ENCODE peak calls at places on chromosomes 6 and 20, in four cellular contexts. A is PC-3, G is SK-N-SH, T is colonic mucosa. B is an unnamed sample.

GRCh38 chr6:157148391-157149323 is 174.7 kb downstream of the TMEM242 start:
- DNase-seq in A (peak; percentile 88), G (peak; percentile 97), T (no peak), B (peak; percentile 97)

GRCh38 chr20:5095454-5095853 is 24.3 kb downstream of the PCNA start:
- DNase-seq in A (no peak), G (no peak), T (no peak), B (no peak)

GRCh38 chr20:54669054-54669390 is 193.6 kb downstream of the DOK5 start:
- DNase-seq in A (no peak), G (no peak), T (no peak), B (no peak)

GRCh38 chr20:14470231-14470894 is 133.0 kb upstream of the FLRT3 start:
- DNase-seq in A (no peak), G (no peak), T (peak; percentile 73), B (no peak)

GRCh38 chr6:66421570-66421969 is 714.5 kb upstream of the EYS start:
- DNase-seq in A (peak; percentile 29), G (no peak), T (no peak), B (no peak)

GRCh38 chr20:32359633-32360332 is 1.7 kb downstream of the ASXL1 start:
- DNase-seq in A (no peak), G (peak; percentile 17), T (peak; percentile 42), B (peak; percentile 32)

GRCh38 chr6:14875678-14876063 is 370.2 kb upstream of the JARID2 start:
- DNase-seq in A (no peak), G (no peak), T (no peak), B (no peak)

GRCh38 chr6:147548930-147549475 is 40.5 kb downstream of the SAMD5 start:
- DNase-seq in A (no peak), G (no peak), T (no peak), B (no peak)

GRCh38 chr20:58698741-58699141 is 6.1 kb downstream of the NPEPL1 start:
- DNase-seq in A (no peak), G (no peak), T (no peak), B (no peak)

GRCh38 chr6:113809818-113810217 is 47.3 kb upstream of the MARCKS start:
- DNase-seq in A (no peak), G (no peak), T (no peak), B (no peak)

GRCh38 chr20:18988701-18989100 is 175.1 kb downstream of the SCP2D1 start:
- DNase-seq in A (no peak), G (no peak), T (no peak), B (no peak)

GRCh38 chr6:41278699-41279405 is 7.6 kb downstream of the TREM1 start:
- DNase-seq in A (peak; percentile 60), G (peak; percentile 64), T (peak; percentile 59), B (peak; percentile 10)

GRCh38 chr6:134746125-134746524 is 203.8 kb downstream of the ALDH8A1 start:
- DNase-seq in A (no peak), G (no peak), T (no peak), B (no peak)

GRCh38 chr20:36121981-36122930 is 32.3 kb upstream of the EPB41L1 start:
- DNase-seq in A (peak; percentile 96), G (no peak), T (peak; percentile 95), B (no peak)

GRCh38 chr6:66478705-66479104 is 771.7 kb upstream of the EYS start:
- DNase-seq in A (no peak), G (no peak), T (no peak), B (no peak)

GRCh38 chr6:132673376-132674094 is 14.6 kb upstream of the TAAR1 start:
- DNase-seq in A (no peak), G (no peak), T (no peak), B (no peak)

GRCh38 chr20:59006167-59006863 is 739 bp downstream of the CTSZ start:
- DNase-seq in A (peak; percentile 40), G (no peak), T (peak; percentile 58), B (no peak)

GRCh38 chr20:62861732-62862336 is at the start of gene TCFL5:
- DNase-seq in A (peak; percentile 84), G (peak; percentile 99), T (peak; percentile 93), B (peak; percentile 47)

GRCh38 chr20:63100401-63100925 is 93.7 kb upstream of the BHLHE23 start:
- DNase-seq in A (no peak), G (no peak), T (no peak), B (no peak)

GRCh38 chr6:152271681-152272464 is 365.3 kb downstream of the SYNE1 start:
- DNase-seq in A (peak; percentile 64), G (no peak), T (no peak), B (peak; percentile 92)

GRCh38 chr6:160952633-160953281 is 38.8 kb upstream of the MAP3K4 start:
- DNase-seq in A (no peak), G (no peak), T (no peak), B (no peak)

DNA sequence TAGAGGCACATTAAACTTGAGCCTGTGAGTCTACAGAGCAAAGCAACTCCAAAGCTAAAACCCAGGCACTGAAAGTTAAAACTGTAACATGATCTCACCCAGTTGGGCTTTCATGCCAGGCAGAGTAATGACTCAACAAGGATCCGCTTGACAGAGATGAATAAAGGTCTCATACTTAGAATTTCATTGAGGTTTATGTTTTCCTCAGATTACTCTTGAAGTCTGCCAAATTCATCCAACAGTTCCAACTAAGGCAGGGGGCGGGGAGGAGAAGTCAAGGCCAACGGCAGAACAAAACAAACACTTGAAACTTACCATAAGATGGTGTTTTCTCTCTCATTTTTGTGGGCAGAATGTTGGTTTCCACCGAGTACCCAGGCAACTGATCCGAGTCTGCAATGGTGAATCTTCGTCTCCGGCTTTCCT is 54.0 kb upstream of the IPCEF1 start:
- DNase-seq in A (peak; percentile 90), G (no peak), T (no peak), B (peak; percentile 98)
- H3K9ac ChIP-seq in A (peak overlapping the region; percentile 50), G (peak overlapping the region; percentile 66), T (no peak overlapping the region), B (peak overlapping the region; percentile 82)

GRCh38 chr6:51494342-51494741 is 593.1 kb downstream of the PKHD1 start:
- DNase-seq in A (peak; percentile 35), G (no peak), T (no peak), B (no peak)
- TF ChIP-seq CTCF in A (peak; percentile 49), G (peak; percentile 30), T (no peak), B (no peak)

GRCh38 chr6:32529697-32530429 is at the start of gene HLA-DRB5:
- DNase-seq in A (no peak), G (no peak), T (no peak), B (no peak)
- H3K9ac ChIP-seq in A (no peak within 1 kb of the TSS), G (no peak within 1 kb of the TSS), T (no peak within 1 kb of the TSS), B (no peak within 1 kb of the TSS)

GRCh38 chr6:35470663-35471120 is 2.5 kb downstream of the RPL10A start:
- DNase-seq in A (no peak), G (no peak), T (no peak), B (no peak)

GRCh38 chr6:35465646-35466045 is 2.6 kb upstream of the RPL10A start:
- DNase-seq in A (no peak), G (no peak), T (no peak), B (no peak)

GRCh38 chr6:35468980-35469710 is 944 bp downstream of the RPL10A start:
- DNase-seq in A (no peak), G (no peak), T (peak; percentile 41), B (no peak)

GRCh38 chr6:35469711-35470662 is 1.8 kb downstream of the RPL10A start:
- DNase-seq in A (peak; percentile 54), G (peak; percentile 60), T (peak; percentile 58), B (no peak)

GRCh38 chr6:35468181-35468979 is at the start of gene RPL10A:
- DNase-seq in A (peak; percentile 98), G (peak; percentile 97), T (peak; percentile 98), B (peak; percentile 82)
- TF ChIP-seq CTCF in A (peak; percentile 96), G (peak; percentile 96), T (peak; percentile 97), B (peak; percentile 92)

GRCh38 chr6:33071579-33071978 is 1.9 kb downstream of the HLA-DPA1 start:
- DNase-seq in A (no peak), G (no peak), T (no peak), B (no peak)

GRCh38 chr6:33075568-33076405 is at the start of gene HLA-DPB1:
- DNase-seq in A (peak; percentile 59), G (peak; percentile 62), T (no peak), B (peak; percentile 26)

GRCh38 chr6:33075208-33075567 is 602 bp upstream of the HLA-DPB1 start:
- DNase-seq in A (no peak), G (no peak), T (no peak), B (no peak)

GRCh38 chr6:33072508-33073100 is 845 bp downstream of the HLA-DPA1 start:
- DNase-seq in A (no peak), G (no peak), T (no peak), B (no peak)

GRCh38 chr6:33073431-33073871 is at the start of gene HLA-DPA1:
- DNase-seq in A (peak; percentile 40), G (peak; percentile 38), T (peak; percentile 28), B (no peak)
- H3K9ac ChIP-seq in A (no peak within 1 kb of the TSS), G (no peak within 1 kb of the TSS), T (peak within 1 kb of the TSS; percentile 66), B (no peak within 1 kb of the TSS)

DNA sequence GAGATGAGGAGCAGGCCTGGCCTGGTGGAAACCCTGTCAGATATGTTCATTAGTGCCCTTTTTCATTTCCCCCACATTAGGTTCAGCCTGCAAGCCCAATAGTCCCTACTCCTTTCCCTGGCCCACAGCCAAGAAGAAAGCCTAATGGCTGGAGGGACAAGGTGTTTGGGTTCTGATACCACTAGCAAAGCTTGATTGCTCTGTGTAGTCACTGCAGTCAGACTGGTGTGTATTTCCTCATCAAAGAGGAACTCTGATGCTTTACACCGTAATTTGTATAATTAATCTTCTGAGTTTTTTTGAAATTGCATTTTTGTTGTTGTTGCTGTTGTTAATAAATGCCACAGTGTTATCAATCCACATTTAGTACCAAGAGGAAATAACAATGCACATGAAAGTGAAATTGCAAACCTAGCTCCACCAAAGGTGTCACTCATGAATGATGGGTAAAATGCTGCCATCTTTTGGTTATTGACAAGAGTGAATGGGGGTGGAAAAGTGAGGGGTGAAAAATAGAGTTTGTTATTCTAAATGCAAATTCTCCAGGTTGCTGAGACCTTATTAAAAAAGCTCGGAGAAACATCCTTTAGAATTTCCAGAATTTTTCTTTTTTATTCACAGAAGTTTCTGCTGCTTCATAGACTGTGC is 320.2 kb upstream of the POU3F2 start:
- DNase-seq in A (no peak), G (no peak), T (no peak), B (no peak)
- TF ChIP-seq CTCF in A (peak; percentile 13), G (no peak), T (no peak), B (no peak)

GRCh38 chr6:31947070-31947675 is 1.3 kb downstream of the CFB start:
- DNase-seq in A (no peak), G (no peak), T (no peak), B (no peak)
- H3K9ac ChIP-seq in A (no peak overlapping the region), G (no peak overlapping the region), T (no peak overlapping the region), B (no peak overlapping the region)

GRCh38 chr6:6751197-6751596 is 162.7 kb downstream of the LY86 start:
- DNase-seq in A (no peak), G (no peak), T (no peak), B (no peak)

GRCh38 chr6:6749791-6750434 is 161.4 kb downstream of the LY86 start:
- DNase-seq in A (peak; percentile 90), G (no peak), T (peak; percentile 73), B (peak; percentile 88)

GRCh38 chr6:6753301-6753700 is 164.8 kb downstream of the LY86 start:
- DNase-seq in A (no peak), G (no peak), T (peak; percentile 56), B (no peak)

GRCh38 chr6:6752129-6752528 is 163.6 kb downstream of the LY86 start:
- DNase-seq in A (no peak), G (no peak), T (peak; percentile 41), B (peak; percentile 63)

DNA sequence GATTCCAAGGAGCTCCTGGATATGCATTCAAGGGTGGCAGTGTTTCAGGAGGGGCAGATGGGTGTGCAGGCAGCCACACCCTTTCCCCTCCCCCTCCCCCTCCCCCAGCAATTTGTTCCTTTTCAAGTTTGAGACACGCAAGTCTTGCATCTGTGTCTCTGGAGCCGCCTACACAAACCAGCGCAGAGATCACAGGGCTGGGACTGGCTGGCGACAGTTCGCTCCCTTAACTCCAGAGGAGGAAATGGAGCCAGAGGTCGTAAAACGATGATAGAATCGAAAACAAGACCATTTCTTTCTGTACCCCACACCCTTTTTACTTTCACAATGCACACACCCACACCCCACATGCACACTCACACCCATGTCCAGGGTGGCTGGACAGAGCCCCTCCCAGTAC is 163.1 kb downstream of the LY86 start:
- DNase-seq in A (no peak), G (no peak), T (peak; percentile 81), B (no peak)
- TF ChIP-seq CTCF in A (no peak), G (no peak), T (no peak), B (no peak)